ENCODE peak calls at places on chromosome 4, in four cellular contexts. One of them, this sample, is unnamed.

GRCh38 chr4:174716986-174717770 is 111.9 kb downstream of the GLRA3 start:
- DNase-seq in activated naive CD8-positive, alpha-beta T cell treated with anti-CD3 and anti-CD28 coated beads for 36 hours: no peak
- DNase-seq in GM23248: no peak
- DNase-seq in posterior cingulate gyrus: no peak
- DNase-seq in this sample: no peak

GRCh38 chr4:4783847-4784246 is 75.6 kb upstream of the MSX1 start:
- DNase-seq in posterior cingulate gyrus: no peak
- DNase-seq in activated naive CD8-positive, alpha-beta T cell treated with anti-CD3 and anti-CD28 coated beads for 36 hours: no peak
- DNase-seq in GM23248: no peak
- DNase-seq in this sample: no peak

GRCh38 chr4:76977731-76978350 is 28.3 kb downstream of the SEPTIN11 start:
- DNase-seq in posterior cingulate gyrus: no peak
- DNase-seq in GM23248: peak
- DNase-seq in activated naive CD8-positive, alpha-beta T cell treated with anti-CD3 and anti-CD28 coated beads for 36 hours: no peak
- DNase-seq in this sample: no peak

GRCh38 chr4:170656506-170656905 is 566.8 kb upstream of the AADAT start:
- DNase-seq in activated naive CD8-positive, alpha-beta T cell treated with anti-CD3 and anti-CD28 coated beads for 36 hours: no peak
- DNase-seq in posterior cingulate gyrus: no peak
- DNase-seq in GM23248: no peak
- DNase-seq in this sample: no peak

GRCh38 chr4:140095694-140096482 is 58.1 kb downstream of the MAML3 start:
- DNase-seq in GM23248: peak
- DNase-seq in posterior cingulate gyrus: no peak
- DNase-seq in activated naive CD8-positive, alpha-beta T cell treated with anti-CD3 and anti-CD28 coated beads for 36 hours: peak
- DNase-seq in this sample: no peak

GRCh38 chr4:2194556-2194955 is 47.4 kb downstream of the HAUS3 start:
- DNase-seq in activated naive CD8-positive, alpha-beta T cell treated with anti-CD3 and anti-CD28 coated beads for 36 hours: no peak
- DNase-seq in GM23248: no peak
- DNase-seq in posterior cingulate gyrus: no peak
- DNase-seq in this sample: no peak

GRCh38 chr4:28225689-28226353 is 1365.2 kb downstream of the STIM2 start:
- DNase-seq in GM23248: no peak
- DNase-seq in posterior cingulate gyrus: no peak
- DNase-seq in activated naive CD8-positive, alpha-beta T cell treated with anti-CD3 and anti-CD28 coated beads for 36 hours: no peak
- DNase-seq in this sample: peak

GRCh38 chr4:8644461-8644891 is 51.9 kb downstream of the CPZ start:
- DNase-seq in activated naive CD8-positive, alpha-beta T cell treated with anti-CD3 and anti-CD28 coated beads for 36 hours: no peak
- DNase-seq in GM23248: no peak
- DNase-seq in posterior cingulate gyrus: no peak
- DNase-seq in this sample: no peak

GRCh38 chr4:167890226-167890625 is 202.1 kb upstream of the ANXA10 start:
- DNase-seq in activated naive CD8-positive, alpha-beta T cell treated with anti-CD3 and anti-CD28 coated beads for 36 hours: no peak
- DNase-seq in posterior cingulate gyrus: no peak
- DNase-seq in GM23248: no peak
- DNase-seq in this sample: no peak

GRCh38 chr4:76087007-76087769 is 12.7 kb downstream of the ART3 start:
- DNase-seq in GM23248: peak
- DNase-seq in posterior cingulate gyrus: peak
- DNase-seq in activated naive CD8-positive, alpha-beta T cell treated with anti-CD3 and anti-CD28 coated beads for 36 hours: no peak
- DNase-seq in this sample: peak

GRCh38 chr4:81152839-81153713 is 61.9 kb downstream of the PRKG2 start:
- DNase-seq in posterior cingulate gyrus: no peak
- DNase-seq in GM23248: peak
- DNase-seq in activated naive CD8-positive, alpha-beta T cell treated with anti-CD3 and anti-CD28 coated beads for 36 hours: no peak
- DNase-seq in this sample: no peak

GRCh38 chr4:70877539-70877938 is 24.6 kb upstream of the MOB1B start:
- DNase-seq in posterior cingulate gyrus: no peak
- DNase-seq in activated naive CD8-positive, alpha-beta T cell treated with anti-CD3 and anti-CD28 coated beads for 36 hours: no peak
- DNase-seq in GM23248: no peak
- DNase-seq in this sample: no peak

GRCh38 chr4:13992975-13993495 is 365.5 kb upstream of the BOD1L1 start:
- DNase-seq in activated naive CD8-positive, alpha-beta T cell treated with anti-CD3 and anti-CD28 coated beads for 36 hours: no peak
- DNase-seq in GM23248: no peak
- DNase-seq in posterior cingulate gyrus: no peak
- DNase-seq in this sample: no peak

This sample was measured in SJCRH30.